ENCODE peak calls at places on chromosome 9, in five cellular contexts. D, N, K, P and L are unnamed samples.

GRCh38 chr9:94867281-94867841 is 140.9 kb downstream of the AOPEP start:
- DNase-seq in D (peak), K (peak), N (no peak), P (peak), L (peak)

GRCh38 chr9:69168709-69169217 is 5.3 kb upstream of the TJP2 start:
- DNase-seq in D (peak), P (no peak), N (no peak), K (no peak), L (no peak)

GRCh38 chr9:13141629-13142028 is 137.9 kb downstream of the MPDZ start:
- DNase-seq in D (peak), P (no peak), N (no peak), K (no peak), L (no peak)

GRCh38 chr9:5040730-5041389 is 55.8 kb downstream of the JAK2 start:
- DNase-seq in D (no peak), N (no peak), K (no peak), P (no peak), L (no peak)

GRCh38 chr9:93465853-93466252 is 12.5 kb upstream of the FAM120AOS start:
- DNase-seq in D (no peak), K (no peak), N (no peak), P (peak), L (no peak)

GRCh38 chr9:107174441-107174840 is 108.6 kb upstream of the RAD23B start:
- DNase-seq in D (no peak), K (no peak), N (no peak), P (no peak), L (no peak)

GRCh38 chr9:101620452-101620851 is 25.7 kb upstream of the PPP3R2 start:
- DNase-seq in D (no peak), N (no peak), K (no peak), P (no peak), L (no peak)

GRCh38 chr9:9912459-9912858 is 700.3 kb downstream of the PTPRD start:
- DNase-seq in D (no peak), P (no peak), K (no peak), N (no peak), L (no peak)

GRCh38 chr9:89747589-89747988 is 142.8 kb downstream of the GADD45G start:
- DNase-seq in P (no peak), D (no peak), K (no peak), N (no peak), L (no peak)

GRCh38 chr9:131657890-131658752 is 81.8 kb downstream of the RAPGEF1 start:
- DNase-seq in D (peak), P (no peak), N (no peak), K (peak), L (peak)

GRCh38 chr9:130682490-130683121 is 11.0 kb upstream of the EXOSC2 start:
- DNase-seq in D (peak), K (peak), P (peak), N (peak), L (no peak)

GRCh38 chr9:35660966-35661413 is 2.9 kb downstream of the CCDC107 start:
- DNase-seq in D (peak), N (no peak), P (peak), K (peak), L (no peak)

GRCh38 chr9:93083592-93084470 is 12.2 kb upstream of the CARD19 start:
- DNase-seq in N (peak), P (no peak), K (no peak), D (no peak), L (no peak)

GRCh38 chr9:15389173-15389572 is 33.5 kb upstream of the SNAPC3 start:
- DNase-seq in P (no peak), N (no peak), K (no peak), D (peak), L (no peak)

GRCh38 chr9:14437336-14438231 is 123.6 kb upstream of the NFIB start:
- DNase-seq in P (no peak), D (no peak), N (no peak), K (no peak), L (no peak)

GRCh38 chr9:100515578-100516494 is 42.9 kb downstream of the TMEFF1 start:
- DNase-seq in K (peak), P (no peak), N (no peak), D (peak), L (no peak)

GRCh38 chr9:84500218-84500617 is 159.7 kb upstream of the SLC28A3 start:
- DNase-seq in K (no peak), P (no peak), D (no peak), N (no peak), L (no peak)

GRCh38 chr9:76162109-76162730 is 232.0 kb downstream of the RFK start:
- DNase-seq in D (no peak), K (no peak), P (no peak), N (no peak), L (no peak)

GRCh38 chr9:12759767-12760166 is 15.1 kb upstream of the LURAP1L start:
- DNase-seq in P (no peak), K (no peak), D (peak), N (no peak), L (no peak)

GRCh38 chr9:132935021-132935420 is 9.4 kb downstream of the TSC1 start:
- DNase-seq in K (no peak), D (no peak), P (no peak), N (no peak), L (no peak)

GRCh38 chr9:107861075-107861474 is 371.5 kb upstream of the KLF4 start:
- DNase-seq in K (no peak), P (no peak), D (no peak), N (no peak), L (no peak)

GRCh38 chr9:123335227-123335985 is 20.6 kb upstream of the CRB2 start:
- DNase-seq in P (no peak), N (no peak), D (peak), K (no peak), L (peak)

GRCh38 chr9:84300271-84300670 is 40.3 kb downstream of the SLC28A3 start:
- DNase-seq in N (no peak), P (no peak), D (peak), K (no peak), L (no peak)

GRCh38 chr9:35267716-35268115 is 105.9 kb downstream of the UNC13B start:
- DNase-seq in P (no peak), N (no peak), D (peak), K (no peak), L (no peak)

GRCh38 chr9:109972026-109973005 is 192.3 kb downstream of the PALM2AKAP2 start:
- DNase-seq in P (no peak), D (no peak), K (no peak), N (no peak), L (no peak)

GRCh38 chr9:98992885-98993569 is 49.3 kb downstream of the COL15A1 start:
- DNase-seq in K (no peak), P (no peak), N (no peak), D (no peak), L (no peak)

GRCh38 chr9:129323999-129324553 is 146.0 kb upstream of the IER5L start:
- DNase-seq in N (peak), P (no peak), K (no peak), D (no peak), L (no peak)

GRCh38 chr9:72315089-72315509 is 49.9 kb downstream of the ZFAND5 start:
- DNase-seq in N (peak), K (peak), D (peak), P (peak), L (no peak)

GRCh38 chr9:77659926-77660325 is 11.8 kb upstream of the GNA14 start:
- DNase-seq in N (no peak), D (no peak), P (no peak), K (no peak), L (no peak)

GRCh38 chr9:77663754-77664153 is 15.6 kb upstream of the GNA14 start:
- DNase-seq in K (no peak), D (peak), P (peak), N (no peak), L (no peak)

GRCh38 chr9:77667151-77667550 is 19.0 kb upstream of the GNA14 start:
- DNase-seq in N (no peak), D (no peak), P (no peak), K (no peak), L (no peak)

DNA sequence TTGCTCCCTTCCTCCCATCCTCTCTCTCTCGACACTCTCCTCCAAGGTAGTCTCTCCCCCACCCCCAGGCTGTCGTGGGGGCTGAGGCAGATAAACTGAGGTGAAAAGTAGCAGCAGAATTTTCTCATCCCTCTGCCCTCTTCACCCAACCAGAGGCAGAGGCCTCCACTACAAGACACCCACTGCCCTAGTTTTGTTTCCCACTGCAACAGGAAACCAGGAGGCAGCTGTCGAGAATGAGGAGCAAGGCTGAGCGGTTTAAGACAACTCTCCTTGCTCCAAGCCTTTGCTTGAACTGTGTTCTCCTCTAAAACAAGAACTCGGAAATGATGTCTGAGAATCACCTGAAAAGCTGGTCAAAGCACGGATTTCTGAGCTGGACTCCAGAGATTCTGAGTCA is 13.6 kb upstream of the GNA14 start:
- DNase-seq in P (no peak), K (no peak), D (no peak), N (no peak), L (no peak)
- H3K27ac ChIP-seq in P (no peak), K (no peak), D (no peak), N (no peak), L (no peak)

GRCh38 chr9:120924698-120925534 is 1.7 kb downstream of the TRAF1 start:
- DNase-seq in N (no peak), K (no peak), D (peak), P (no peak), L (no peak)
- H3K4me3 ChIP-seq in N (no peak), K (no peak), D (no peak), P (no peak), L (no peak)

DNA sequence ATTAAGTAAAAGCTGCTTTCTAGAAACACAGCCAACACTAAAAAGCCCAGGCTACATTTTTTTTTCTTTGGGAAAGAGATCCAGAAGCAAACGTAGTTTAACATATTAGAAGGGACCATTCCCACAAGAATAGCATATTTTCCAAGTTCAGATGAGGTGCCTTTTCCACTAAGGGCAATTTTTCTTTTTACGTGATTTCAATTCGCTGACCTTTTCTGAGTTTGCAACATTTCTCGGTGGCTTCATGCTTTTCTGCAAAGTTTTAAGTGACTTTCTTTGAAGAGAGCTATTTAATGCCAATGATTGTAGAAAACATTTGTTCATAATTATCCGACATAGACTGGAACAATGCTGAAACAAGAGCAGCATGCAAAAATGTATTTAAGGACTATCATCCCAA is 55.1 kb downstream of the MAPKAP1 start:
- DNase-seq in P (no peak), N (no peak), K (no peak), D (no peak), L (no peak)
- H3K27ac ChIP-seq in P (no peak), N (no peak), K (no peak), D (no peak), L (no peak)

GRCh38 chr9:125235805-125236534 is 5.2 kb downstream of the HSPA5 start:
- DNase-seq in D (no peak), K (no peak), N (no peak), P (no peak), L (no peak)
- H3K4me3 ChIP-seq in D (no peak), K (no peak), N (no peak), P (no peak), L (peak)

GRCh38 chr9:88739373-88739772 is 204.4 kb downstream of the NXNL2 start:
- DNase-seq in D (no peak), N (no peak), P (no peak), K (no peak), L (no peak)
- H3K27ac ChIP-seq in D (no peak), N (no peak), P (no peak), K (no peak), L (no peak)

GRCh38 chr9:18490591-18491370 is 16.8 kb downstream of the ADAMTSL1 start:
- DNase-seq in K (no peak), D (peak), P (no peak), N (peak), L (peak)
- H3K4me3 ChIP-seq in K (no peak), D (peak), P (peak), N (peak), L (peak)

GRCh38 chr9:121567142-121568100 is 67.8 kb upstream of the GGTA1 start:
- DNase-seq in P (no peak), K (no peak), D (peak), N (no peak), L (no peak)
- H3K27ac ChIP-seq in P (peak), K (no peak), D (peak), N (no peak), L (peak)

DNA sequence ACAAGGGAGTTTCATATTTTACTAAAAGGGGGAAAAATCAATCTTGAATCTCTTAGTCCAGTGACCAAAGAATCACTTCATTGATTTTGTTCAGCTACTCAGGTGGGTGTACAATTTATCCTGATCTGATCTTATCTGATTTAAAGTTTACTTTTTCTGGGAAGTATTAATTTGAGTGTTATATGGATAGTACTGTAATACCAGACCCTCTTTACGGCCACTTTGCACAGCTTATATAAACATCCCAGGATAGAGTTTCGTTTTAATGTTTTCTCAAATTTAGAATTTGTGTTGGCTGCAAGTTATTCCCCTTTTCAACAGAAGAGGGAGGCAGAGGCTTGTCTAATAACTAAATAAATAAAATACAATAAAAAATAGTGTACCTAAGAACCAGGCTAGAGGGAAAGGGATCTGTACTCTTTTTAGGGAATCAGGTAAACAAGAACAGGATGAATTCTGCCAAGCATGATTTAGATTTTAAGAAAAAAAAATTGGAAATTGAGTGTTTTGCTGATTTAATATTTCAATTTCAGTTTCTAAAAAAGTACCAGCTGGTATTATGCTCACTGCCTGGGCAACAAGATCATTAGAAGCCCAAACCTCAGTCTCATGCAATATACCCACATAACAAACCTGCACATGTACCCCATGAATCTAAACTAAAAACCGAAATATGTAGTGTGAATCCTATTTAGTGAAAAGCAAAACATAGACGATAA is 69.2 kb downstream of the PSAT1 start:
- DNase-seq in N (no peak), P (no peak), K (peak), D (peak), L (no peak)
- H3K4me3 ChIP-seq in N (no peak), P (no peak), K (no peak), D (no peak), L (no peak)